ENCODE peak calls at places on chromosome 12, in five cellular contexts. Y, D, G, P and B are unnamed samples.
A peak's percentile ranks its signal among the peaks of the same experiment; 100 is the strongest.

GRCh38 chr12:112066566-112066965 is 42.0 kb downstream of the NAA25 start:
- DNase-seq in Y (no peak), D (no peak), G (no peak), P (no peak), B (no peak)

GRCh38 chr12:92784356-92784755 is 81.6 kb downstream of the PLEKHG7 start:
- DNase-seq in Y (no peak), D (no peak), G (no peak), P (no peak), B (no peak)

GRCh38 chr12:15541996-15542631 is 219.8 kb downstream of the PTPRO start:
- DNase-seq in Y (no peak), D (no peak), G (no peak), P (no peak), B (no peak)

GRCh38 chr12:28191018-28191595 is 851 bp downstream of the CCDC91 start:
- DNase-seq in Y (no peak), D (no peak), G (peak; percentile 39), P (no peak), B (no peak)

GRCh38 chr12:4664111-4664510 is 15.2 kb downstream of the NDUFA9 start:
- DNase-seq in Y (no peak), D (no peak), G (no peak), P (no peak), B (no peak)

GRCh38 chr12:104742551-104742961 is 215.5 kb downstream of the SLC41A2 start:
- DNase-seq in Y (no peak), D (no peak), G (peak; percentile 30), P (no peak), B (no peak)

GRCh38 chr12:25320123-25321006 is 69.6 kb upstream of the KRAS start:
- DNase-seq in Y (no peak), D (no peak), G (no peak), P (no peak), B (no peak)

GRCh38 chr12:20440408-20440807 is 72.1 kb downstream of the PDE3A start:
- DNase-seq in Y (no peak), D (no peak), G (no peak), P (no peak), B (no peak)

GRCh38 chr12:124694846-124695497 is 127.6 kb upstream of the NCOR2 start:
- DNase-seq in Y (no peak), D (peak; percentile 51), G (peak; percentile 82), P (no peak), B (no peak)

GRCh38 chr12:80269953-80270552 is 170.7 kb downstream of the OTOGL start:
- DNase-seq in Y (no peak), D (no peak), G (no peak), P (peak; percentile 23), B (no peak)

GRCh38 chr12:6547987-6548386 is 7.9 kb downstream of the IFFO1 start:
- DNase-seq in Y (no peak), D (peak; percentile 53), G (peak; percentile 57), P (no peak), B (peak; percentile 71)

GRCh38 chr12:100391856-100392255 is 35.0 kb downstream of the SLC17A8 start:
- DNase-seq in Y (peak; percentile 56), D (no peak), G (no peak), P (no peak), B (no peak)

GRCh38 chr12:84986586-84986985 is 49.5 kb downstream of the TSPAN19 start:
- DNase-seq in Y (no peak), D (no peak), G (no peak), P (no peak), B (no peak)

GRCh38 chr12:54549774-54550451 is 512 bp downstream of the PDE1B start:
- DNase-seq in Y (no peak), D (peak; percentile 41), G (no peak), P (no peak), B (no peak)

GRCh38 chr12:58844161-58844560 is 76.1 kb downstream of the LRIG3 start:
- DNase-seq in Y (no peak), D (no peak), G (no peak), P (no peak), B (no peak)

GRCh38 chr12:96091833-96092232 is 56.4 kb upstream of the LTA4H start:
- DNase-seq in Y (no peak), D (no peak), G (no peak), P (peak; percentile 21), B (no peak)

GRCh38 chr12:54304187-54304810 is 3.5 kb upstream of the NFE2 start:
- DNase-seq in Y (peak; percentile 89), D (no peak), G (peak; percentile 78), P (no peak), B (peak; percentile 37)

GRCh38 chr12:104589215-104589614 is 132.5 kb downstream of the CHST11 start:
- DNase-seq in Y (no peak), D (no peak), G (no peak), P (no peak), B (no peak)

GRCh38 chr12:27517961-27518668 is 5.9 kb upstream of the PPFIBP1 start:
- DNase-seq in Y (no peak), D (no peak), G (no peak), P (no peak), B (no peak)

GRCh38 chr12:121538699-121539061 is 42.1 kb downstream of the KDM2B start:
- DNase-seq in Y (peak; percentile 81), D (no peak), G (no peak), P (peak; percentile 75), B (no peak)

GRCh38 chr12:95959107-95959506 is 16.0 kb downstream of the AMDHD1 start:
- DNase-seq in Y (no peak), D (no peak), G (no peak), P (peak; percentile 29), B (no peak)

GRCh38 chr12:4032906-4033628 is 159.9 kb upstream of the PARP11 start:
- DNase-seq in Y (no peak), D (no peak), G (no peak), P (no peak), B (no peak)

GRCh38 chr12:118035194-118036041 is 18.9 kb downstream of the RFC5 start:
- DNase-seq in Y (no peak), D (no peak), G (no peak), P (no peak), B (no peak)

GRCh38 chr12:65490193-65490592 is 211.7 kb downstream of the MSRB3 start:
- DNase-seq in Y (no peak), D (no peak), G (no peak), P (no peak), B (no peak)

GRCh38 chr12:52081263-52081733 is 1.8 kb downstream of the SMIM41 start:
- DNase-seq in Y (no peak), D (peak; percentile 64), G (no peak), P (no peak), B (no peak)

GRCh38 chr12:38157933-38158401 is 158.6 kb upstream of the ALG10B start:
- DNase-seq in Y (no peak), D (no peak), G (no peak), P (no peak), B (no peak)

GRCh38 chr12:31362759-31363415 is 36.9 kb upstream of the SINHCAF start:
- DNase-seq in Y (no peak), D (no peak), G (no peak), P (no peak), B (no peak)

GRCh38 chr12:132560421-132560830 is 50.0 kb downstream of the LRCOL1 start:
- DNase-seq in Y (no peak), D (peak; percentile 50), G (no peak), P (no peak), B (no peak)

DNA sequence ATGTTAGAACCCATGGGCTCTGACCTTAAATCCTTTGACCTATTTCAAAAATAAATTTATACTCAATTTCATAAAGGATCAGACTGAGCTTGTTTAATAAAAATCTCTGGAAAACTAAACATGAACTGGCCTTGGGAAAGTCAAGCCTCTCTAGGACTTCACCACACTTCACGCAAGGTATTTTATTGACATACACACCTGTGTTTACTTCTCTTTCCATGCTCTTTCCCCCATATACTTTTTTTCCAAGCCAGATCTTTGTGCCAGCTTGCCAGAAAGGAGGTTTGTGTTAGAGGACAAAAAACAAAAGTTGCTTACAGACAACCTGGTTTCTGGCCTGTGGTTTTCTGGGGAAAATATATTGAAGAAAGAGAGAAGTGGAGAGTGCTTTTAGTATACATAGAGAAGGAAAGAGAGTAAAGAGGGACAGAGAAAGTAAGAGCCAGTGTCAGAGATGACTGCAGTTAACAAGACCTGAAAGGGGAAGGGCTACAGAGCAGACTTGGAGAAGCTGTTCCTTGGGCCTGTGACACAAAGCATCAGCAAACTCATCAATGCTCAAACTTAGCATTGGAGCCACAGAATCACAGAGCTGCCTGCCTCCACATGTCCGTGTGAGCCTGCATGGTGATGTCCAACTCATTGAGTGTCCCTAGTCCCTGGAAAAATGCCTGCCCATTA is 77.3 kb upstream of the TMTC2 start:
- DNase-seq in Y (no peak), D (no peak), G (no peak), P (no peak), B (no peak)
- TF ChIP-seq CTCF in Y (no peak), D (no peak), G (no peak), P (no peak), B (no peak)

GRCh38 chr12:123098780-123099179 is 52.1 kb downstream of the PITPNM2 start:
- DNase-seq in Y (no peak), D (no peak), G (no peak), P (no peak), B (no peak)
- H3K4me1 ChIP-seq in Y (no peaks in the 10 kb centered on the region), D (peaks cover 46% of the 10 kb centered on the region), G (peaks cover 100% of the 10 kb centered on the region), P (peaks cover 35% of the 10 kb centered on the region), B (peaks cover 30% of the 10 kb centered on the region)

GRCh38 chr12:12807970-12808702 is 5.0 kb upstream of the DDX47 start:
- DNase-seq in Y (no peak), D (no peak), G (peak; percentile 76), P (no peak), B (peak; percentile 30)
- TF ChIP-seq POLR2A in Y (peak; percentile 25), D (no peak), G (no peak), P (no peak), B (no peak)

GRCh38 chr12:116426391-116427136 is 132.6 kb upstream of the MAP1LC3B2 start:
- DNase-seq in Y (no peak), D (peak; percentile 75), G (peak; percentile 74), P (peak; percentile 87), B (peak; percentile 50)
- TF ChIP-seq CTCF in Y (no peak), D (peak; percentile 28), G (peak; percentile 14), P (no peak), B (no peak)